ENCODE peak calls at places on chromosome 21, in four cellular contexts. One of them, this sample, is unnamed.

GRCh38 chr21:15221799-15222386 is 157.1 kb upstream of the NRIP1 start:
- DNase-seq in G401: no peak
- DNase-seq in T-helper 9 cell: no peak
- DNase-seq in bronchial epithelial cell: peak
- DNase-seq in this sample: peak

GRCh38 chr21:9758141-9758540 is 763.2 kb upstream of the TPTE start:
- DNase-seq in G401: no peak
- DNase-seq in T-helper 9 cell: no peak
- DNase-seq in bronchial epithelial cell: no peak
- DNase-seq in this sample: no peak

GRCh38 chr21:15695241-15695640 is 34.5 kb upstream of the USP25 start:
- DNase-seq in G401: no peak
- DNase-seq in T-helper 9 cell: no peak
- DNase-seq in bronchial epithelial cell: no peak
- DNase-seq in this sample: no peak

GRCh38 chr21:42148097-42148496 is 70.8 kb upstream of the ABCG1 start:
- DNase-seq in G401: no peak
- DNase-seq in T-helper 9 cell: no peak
- DNase-seq in bronchial epithelial cell: no peak
- DNase-seq in this sample: no peak

GRCh38 chr21:43692949-43693348 is 26.0 kb upstream of the PDXK start:
- DNase-seq in G401: no peak
- DNase-seq in T-helper 9 cell: no peak
- DNase-seq in bronchial epithelial cell: no peak
- DNase-seq in this sample: no peak

GRCh38 chr21:41601573-41602371 is 93.8 kb upstream of the TMPRSS2 start:
- DNase-seq in G401: no peak
- DNase-seq in T-helper 9 cell: no peak
- DNase-seq in bronchial epithelial cell: no peak
- DNase-seq in this sample: no peak

GRCh38 chr21:17440955-17441354 is 71.9 kb upstream of the CXADR start:
- DNase-seq in G401: no peak
- DNase-seq in T-helper 9 cell: no peak
- DNase-seq in bronchial epithelial cell: no peak
- DNase-seq in this sample: no peak

GRCh38 chr21:36603221-36603620 is 95.7 kb upstream of the SIM2 start:
- DNase-seq in G401: no peak
- DNase-seq in T-helper 9 cell: no peak
- DNase-seq in bronchial epithelial cell: no peak
- DNase-seq in this sample: no peak

GRCh38 chr21:44258056-44258725 is 3.5 kb downstream of the DNMT3L start:
- DNase-seq in G401: no peak
- DNase-seq in T-helper 9 cell: no peak
- DNase-seq in bronchial epithelial cell: no peak
- DNase-seq in this sample: no peak

GRCh38 chr21:34351786-34352241 is 12.0 kb upstream of the KCNE2 start:
- DNase-seq in G401: peak
- DNase-seq in T-helper 9 cell: no peak
- DNase-seq in bronchial epithelial cell: peak
- DNase-seq in this sample: no peak

GRCh38 chr21:36249576-36250422 is 70.2 kb upstream of the MORC3 start:
- DNase-seq in G401: no peak
- DNase-seq in T-helper 9 cell: no peak
- DNase-seq in bronchial epithelial cell: no peak
- DNase-seq in this sample: no peak

GRCh38 chr21:14911351-14911750 is 153.4 kb downstream of the NRIP1 start:
- DNase-seq in G401: no peak
- DNase-seq in T-helper 9 cell: no peak
- DNase-seq in bronchial epithelial cell: peak
- DNase-seq in this sample: peak

GRCh38 chr21:34996304-34997081 is 52.6 kb downstream of the RUNX1 start:
- DNase-seq in G401: no peak
- DNase-seq in T-helper 9 cell: no peak
- DNase-seq in bronchial epithelial cell: no peak
- DNase-seq in this sample: no peak

GRCh38 chr21:34949499-34949898 is 99.6 kb downstream of the RUNX1 start:
- DNase-seq in G401: no peak
- DNase-seq in T-helper 9 cell: no peak
- DNase-seq in bronchial epithelial cell: no peak
- DNase-seq in this sample: no peak

GRCh38 chr21:41429925-41430491 is 4.0 kb downstream of the MX1 start:
- DNase-seq in G401: no peak
- DNase-seq in T-helper 9 cell: no peak
- DNase-seq in bronchial epithelial cell: no peak
- DNase-seq in this sample: no peak

GRCh38 chr21:46362946-46363345 is 39.0 kb downstream of the PCNT start:
- DNase-seq in G401: no peak
- DNase-seq in T-helper 9 cell: no peak
- DNase-seq in bronchial epithelial cell: no peak
- DNase-seq in this sample: no peak

GRCh38 chr21:46080171-46081021 is 17.5 kb upstream of the COL6A2 start:
- DNase-seq in G401: peak
- DNase-seq in T-helper 9 cell: no peak
- DNase-seq in bronchial epithelial cell: no peak
- DNase-seq in this sample: no peak

GRCh38 chr21:44637018-44637850 is at the start of gene KRTAP10-10:
- DNase-seq in G401: peak
- DNase-seq in T-helper 9 cell: no peak
- DNase-seq in bronchial epithelial cell: no peak
- DNase-seq in this sample: no peak

GRCh38 chr21:31337086-31337485 is 7.0 kb downstream of the TIAM1 start:
- DNase-seq in G401: no peak
- DNase-seq in T-helper 9 cell: no peak
- DNase-seq in bronchial epithelial cell: no peak
- DNase-seq in this sample: no peak

GRCh38 chr21:37087188-37087587 is 14.1 kb downstream of the TTC3 start:
- DNase-seq in G401: peak
- DNase-seq in T-helper 9 cell: no peak
- DNase-seq in bronchial epithelial cell: peak
- DNase-seq in this sample: no peak

GRCh38 chr21:29346281-29346680 is 47.6 kb downstream of the BACH1 start:
- DNase-seq in G401: no peak
- DNase-seq in T-helper 9 cell: no peak
- DNase-seq in bronchial epithelial cell: no peak
- DNase-seq in this sample: no peak

GRCh38 chr21:41950941-41951408 is 2.8 kb downstream of the C2CD2 start:
- DNase-seq in G401: no peak
- DNase-seq in T-helper 9 cell: no peak
- DNase-seq in bronchial epithelial cell: no peak
- DNase-seq in this sample: no peak

GRCh38 chr21:31282095-31282709 is 61.9 kb downstream of the TIAM1 start:
- DNase-seq in G401: no peak
- DNase-seq in T-helper 9 cell: no peak
- DNase-seq in bronchial epithelial cell: peak
- DNase-seq in this sample: peak

GRCh38 chr21:33390479-33390878 is 12.7 kb upstream of the IFNGR2 start:
- DNase-seq in G401: no peak
- DNase-seq in T-helper 9 cell: no peak
- DNase-seq in bronchial epithelial cell: peak
- DNase-seq in this sample: peak

GRCh38 chr21:34702341-34702807 is 33.6 kb downstream of the CLIC6 start:
- DNase-seq in G401: no peak
- DNase-seq in T-helper 9 cell: no peak
- DNase-seq in bronchial epithelial cell: peak
- DNase-seq in this sample: peak

GRCh38 chr21:39390212-39390765 is 41.4 kb upstream of the HMGN1 start:
- DNase-seq in G401: no peak
- DNase-seq in T-helper 9 cell: no peak
- DNase-seq in bronchial epithelial cell: no peak
- DNase-seq in this sample: no peak

GRCh38 chr21:43362928-43363314 is 64.0 kb downstream of the SIK1 start:
- DNase-seq in G401: no peak
- DNase-seq in T-helper 9 cell: no peak
- DNase-seq in bronchial epithelial cell: no peak
- DNase-seq in this sample: no peak

GRCh38 chr21:41361786-41362604 is at the start of gene MX2:
- DNase-seq in G401: no peak
- DNase-seq in T-helper 9 cell: peak
- DNase-seq in bronchial epithelial cell: peak
- DNase-seq in this sample: peak

GRCh38 chr21:16708431-16708830 is 804.4 kb upstream of the CXADR start:
- DNase-seq in G401: no peak
- DNase-seq in T-helper 9 cell: no peak
- DNase-seq in bronchial epithelial cell: peak
- DNase-seq in this sample: no peak

GRCh38 chr21:45026066-45026745 is 48.2 kb upstream of the ADARB1 start:
- DNase-seq in G401: no peak
- DNase-seq in T-helper 9 cell: no peak
- DNase-seq in bronchial epithelial cell: no peak
- DNase-seq in this sample: no peak

GRCh38 chr21:23968722-23969647 is 1638.3 kb downstream of the MRPL39 start:
- DNase-seq in G401: no peak
- DNase-seq in T-helper 9 cell: peak
- DNase-seq in bronchial epithelial cell: no peak
- DNase-seq in this sample: no peak

GRCh38 chr21:28962465-28962864 is 30.2 kb downstream of the LTN1 start:
- DNase-seq in G401: no peak
- DNase-seq in T-helper 9 cell: no peak
- DNase-seq in bronchial epithelial cell: no peak
- DNase-seq in this sample: no peak

GRCh38 chr21:36763305-36763704 is 64.4 kb downstream of the SIM2 start:
- DNase-seq in G401: no peak
- DNase-seq in T-helper 9 cell: no peak
- DNase-seq in bronchial epithelial cell: no peak
- DNase-seq in this sample: no peak

GRCh38 chr21:26070822-26071425 is 99.6 kb downstream of the APP start:
- DNase-seq in G401: peak
- DNase-seq in T-helper 9 cell: no peak
- DNase-seq in bronchial epithelial cell: peak
- DNase-seq in this sample: no peak

GRCh38 chr21:37257967-37258877 is 8.9 kb downstream of the VPS26C start:
- DNase-seq in G401: peak
- DNase-seq in T-helper 9 cell: peak
- DNase-seq in bronchial epithelial cell: peak
- DNase-seq in this sample: peak

GRCh38 chr21:46667735-46668380 is 32.4 kb downstream of the PRMT2 start:
- DNase-seq in G401: no peak
- DNase-seq in T-helper 9 cell: no peak
- DNase-seq in bronchial epithelial cell: peak
- DNase-seq in this sample: peak

GRCh38 chr21:39882186-39882882 is 15.1 kb downstream of the PCP4 start:
- DNase-seq in G401: no peak
- DNase-seq in T-helper 9 cell: no peak
- DNase-seq in bronchial epithelial cell: no peak
- DNase-seq in this sample: no peak

GRCh38 chr21:37398697-37399096 is 32.1 kb downstream of the DYRK1A start:
- DNase-seq in G401: no peak
- DNase-seq in T-helper 9 cell: no peak
- DNase-seq in bronchial epithelial cell: no peak
- DNase-seq in this sample: no peak

This sample was measured in foreskin keratinocyte.